ENCODE peak calls at places on chromosome 14, in nine cellular contexts. One of them, this sample, is unnamed.

GRCh38 chr14:61420326-61420725 is 98.9 kb downstream of the PRKCH start:
- DNase-seq in posterior cingulate gyrus: no peak
- DNase-seq in stimulated activated effector memory CD8-positive, alpha-beta T cell treated with anti-CD3 and anti-CD28 coated beads, Interleukin-12 subunit alpha, Interleukin-12 subunit beta, amount 100 ng/mL, for 72 hours: no peak
- DNase-seq in cardiac fibroblast: peak; percentile 58
- DNase-seq in GM12865: no peak
- DNase-seq in M059J: peak; percentile 88
- DNase-seq in GM10248: no peak
- DNase-seq in fibroblast of mammary gland: no peak
- DNase-seq in tibial nerve: no peak
- DNase-seq in this sample: no peak

GRCh38 chr14:29462271-29462670 is 465.4 kb downstream of the PRKD1 start:
- DNase-seq in GM10248: no peak
- DNase-seq in fibroblast of mammary gland: no peak
- DNase-seq in M059J: no peak
- DNase-seq in cardiac fibroblast: no peak
- DNase-seq in GM12865: no peak
- DNase-seq in tibial nerve: no peak
- DNase-seq in posterior cingulate gyrus: no peak
- DNase-seq in stimulated activated effector memory CD8-positive, alpha-beta T cell treated with anti-CD3 and anti-CD28 coated beads, Interleukin-12 subunit alpha, Interleukin-12 subunit beta, amount 100 ng/mL, for 72 hours: no peak
- DNase-seq in this sample: no peak

GRCh38 chr14:94930690-94931089 is 160.8 kb upstream of the GSC start:
- DNase-seq in cardiac fibroblast: no peak
- DNase-seq in fibroblast of mammary gland: no peak
- DNase-seq in tibial nerve: no peak
- DNase-seq in GM12865: no peak
- DNase-seq in M059J: no peak
- DNase-seq in GM10248: no peak
- DNase-seq in posterior cingulate gyrus: no peak
- DNase-seq in stimulated activated effector memory CD8-positive, alpha-beta T cell treated with anti-CD3 and anti-CD28 coated beads, Interleukin-12 subunit alpha, Interleukin-12 subunit beta, amount 100 ng/mL, for 72 hours: no peak
- DNase-seq in this sample: no peak

GRCh38 chr14:105336477-105337287 is 22.1 kb downstream of the PACS2 start:
- DNase-seq in stimulated activated effector memory CD8-positive, alpha-beta T cell treated with anti-CD3 and anti-CD28 coated beads, Interleukin-12 subunit alpha, Interleukin-12 subunit beta, amount 100 ng/mL, for 72 hours: no peak
- DNase-seq in GM12865: no peak
- DNase-seq in M059J: no peak
- DNase-seq in cardiac fibroblast: no peak
- DNase-seq in GM10248: no peak
- DNase-seq in fibroblast of mammary gland: no peak
- DNase-seq in tibial nerve: no peak
- DNase-seq in posterior cingulate gyrus: no peak
- DNase-seq in this sample: no peak

GRCh38 chr14:88322505-88323085 is 474 bp downstream of the KCNK10 start:
- DNase-seq in posterior cingulate gyrus: peak; percentile 19
- DNase-seq in stimulated activated effector memory CD8-positive, alpha-beta T cell treated with anti-CD3 and anti-CD28 coated beads, Interleukin-12 subunit alpha, Interleukin-12 subunit beta, amount 100 ng/mL, for 72 hours: no peak
- DNase-seq in M059J: no peak
- DNase-seq in tibial nerve: no peak
- DNase-seq in cardiac fibroblast: peak; percentile 13
- DNase-seq in GM10248: peak; percentile 16
- DNase-seq in GM12865: no peak
- DNase-seq in fibroblast of mammary gland: no peak
- DNase-seq in this sample: no peak

GRCh38 chr14:62117010-62117717 is 354.9 kb downstream of the SNAPC1 start:
- DNase-seq in GM12865: peak; percentile 73
- DNase-seq in GM10248: peak; percentile 70
- DNase-seq in posterior cingulate gyrus: peak; percentile 84
- DNase-seq in stimulated activated effector memory CD8-positive, alpha-beta T cell treated with anti-CD3 and anti-CD28 coated beads, Interleukin-12 subunit alpha, Interleukin-12 subunit beta, amount 100 ng/mL, for 72 hours: peak; percentile 14
- DNase-seq in M059J: no peak
- DNase-seq in cardiac fibroblast: peak; percentile 56
- DNase-seq in fibroblast of mammary gland: peak; percentile 30
- DNase-seq in tibial nerve: no peak
- DNase-seq in this sample: peak; percentile 41

GRCh38 chr14:61153914-61154545 is 127.1 kb downstream of the TMEM30B start:
- DNase-seq in posterior cingulate gyrus: no peak
- DNase-seq in cardiac fibroblast: no peak
- DNase-seq in tibial nerve: no peak
- DNase-seq in M059J: no peak
- DNase-seq in GM12865: no peak
- DNase-seq in stimulated activated effector memory CD8-positive, alpha-beta T cell treated with anti-CD3 and anti-CD28 coated beads, Interleukin-12 subunit alpha, Interleukin-12 subunit beta, amount 100 ng/mL, for 72 hours: no peak
- DNase-seq in GM10248: no peak
- DNase-seq in fibroblast of mammary gland: no peak
- DNase-seq in this sample: no peak

GRCh38 chr14:104973215-104974145 is 4.7 kb downstream of the AHNAK2 start:
- DNase-seq in tibial nerve: peak; percentile 64
- DNase-seq in posterior cingulate gyrus: no peak
- DNase-seq in fibroblast of mammary gland: peak; percentile 95
- DNase-seq in M059J: peak; percentile 95
- DNase-seq in cardiac fibroblast: peak; percentile 96
- DNase-seq in GM10248: no peak
- DNase-seq in GM12865: no peak
- DNase-seq in stimulated activated effector memory CD8-positive, alpha-beta T cell treated with anti-CD3 and anti-CD28 coated beads, Interleukin-12 subunit alpha, Interleukin-12 subunit beta, amount 100 ng/mL, for 72 hours: no peak
- DNase-seq in this sample: no peak

GRCh38 chr14:103334644-103335603 is 887 bp downstream of the EIF5 start:
- DNase-seq in M059J: peak; percentile 62
- DNase-seq in GM10248: peak; percentile 71
- DNase-seq in cardiac fibroblast: peak; percentile 63
- DNase-seq in GM12865: peak; percentile 67
- DNase-seq in tibial nerve: peak; percentile 33
- DNase-seq in stimulated activated effector memory CD8-positive, alpha-beta T cell treated with anti-CD3 and anti-CD28 coated beads, Interleukin-12 subunit alpha, Interleukin-12 subunit beta, amount 100 ng/mL, for 72 hours: peak; percentile 63
- DNase-seq in fibroblast of mammary gland: peak; percentile 74
- DNase-seq in posterior cingulate gyrus: peak; percentile 60
- DNase-seq in this sample: peak; percentile 77

GRCh38 chr14:32413967-32414640 is 85.0 kb downstream of the AKAP6 start:
- DNase-seq in posterior cingulate gyrus: no peak
- DNase-seq in stimulated activated effector memory CD8-positive, alpha-beta T cell treated with anti-CD3 and anti-CD28 coated beads, Interleukin-12 subunit alpha, Interleukin-12 subunit beta, amount 100 ng/mL, for 72 hours: no peak
- DNase-seq in fibroblast of mammary gland: no peak
- DNase-seq in GM10248: no peak
- DNase-seq in M059J: no peak
- DNase-seq in cardiac fibroblast: no peak
- DNase-seq in GM12865: no peak
- DNase-seq in tibial nerve: no peak
- DNase-seq in this sample: no peak

GRCh38 chr14:90518941-90519256 is 122.1 kb downstream of the CALM1 start:
- DNase-seq in M059J: no peak
- DNase-seq in cardiac fibroblast: peak; percentile 41
- DNase-seq in tibial nerve: no peak
- DNase-seq in GM12865: peak; percentile 53
- DNase-seq in stimulated activated effector memory CD8-positive, alpha-beta T cell treated with anti-CD3 and anti-CD28 coated beads, Interleukin-12 subunit alpha, Interleukin-12 subunit beta, amount 100 ng/mL, for 72 hours: peak; percentile 35
- DNase-seq in GM10248: peak; percentile 68
- DNase-seq in fibroblast of mammary gland: peak; percentile 28
- DNase-seq in posterior cingulate gyrus: no peak
- DNase-seq in this sample: no peak

GRCh38 chr14:106556665-106557289 is 1030.4 kb downstream of the TMEM121 start:
- DNase-seq in GM10248: peak; percentile 45
- DNase-seq in tibial nerve: no peak
- DNase-seq in GM12865: peak; percentile 55
- DNase-seq in fibroblast of mammary gland: no peak
- DNase-seq in cardiac fibroblast: peak; percentile 4
- DNase-seq in posterior cingulate gyrus: no peak
- DNase-seq in stimulated activated effector memory CD8-positive, alpha-beta T cell treated with anti-CD3 and anti-CD28 coated beads, Interleukin-12 subunit alpha, Interleukin-12 subunit beta, amount 100 ng/mL, for 72 hours: peak; percentile 83
- DNase-seq in M059J: peak; percentile 10
- DNase-seq in this sample: no peak

GRCh38 chr14:95471526-95472304 is 44.7 kb downstream of the SYNE3 start:
- DNase-seq in fibroblast of mammary gland: no peak
- DNase-seq in GM10248: no peak
- DNase-seq in cardiac fibroblast: no peak
- DNase-seq in tibial nerve: no peak
- DNase-seq in M059J: no peak
- DNase-seq in posterior cingulate gyrus: no peak
- DNase-seq in GM12865: no peak
- DNase-seq in stimulated activated effector memory CD8-positive, alpha-beta T cell treated with anti-CD3 and anti-CD28 coated beads, Interleukin-12 subunit alpha, Interleukin-12 subunit beta, amount 100 ng/mL, for 72 hours: no peak
- DNase-seq in this sample: no peak

GRCh38 chr14:99035712-99036593 is 236.0 kb downstream of the BCL11B start:
- DNase-seq in M059J: peak; percentile 85
- DNase-seq in stimulated activated effector memory CD8-positive, alpha-beta T cell treated with anti-CD3 and anti-CD28 coated beads, Interleukin-12 subunit alpha, Interleukin-12 subunit beta, amount 100 ng/mL, for 72 hours: no peak
- DNase-seq in GM10248: no peak
- DNase-seq in cardiac fibroblast: peak; percentile 50
- DNase-seq in GM12865: no peak
- DNase-seq in posterior cingulate gyrus: no peak
- DNase-seq in tibial nerve: peak; percentile 63
- DNase-seq in fibroblast of mammary gland: peak; percentile 90
- DNase-seq in this sample: peak; percentile 48

GRCh38 chr14:75267141-75267601 is 11.5 kb upstream of the FOS start:
- DNase-seq in posterior cingulate gyrus: no peak
- DNase-seq in GM12865: no peak
- DNase-seq in stimulated activated effector memory CD8-positive, alpha-beta T cell treated with anti-CD3 and anti-CD28 coated beads, Interleukin-12 subunit alpha, Interleukin-12 subunit beta, amount 100 ng/mL, for 72 hours: no peak
- DNase-seq in tibial nerve: no peak
- DNase-seq in cardiac fibroblast: peak; percentile 70
- DNase-seq in GM10248: no peak
- DNase-seq in M059J: peak; percentile 36
- DNase-seq in fibroblast of mammary gland: no peak
- DNase-seq in this sample: no peak

GRCh38 chr14:38065101-38065762 is 142.5 kb upstream of the SSTR1 start:
- DNase-seq in fibroblast of mammary gland: no peak
- DNase-seq in tibial nerve: no peak
- DNase-seq in posterior cingulate gyrus: no peak
- DNase-seq in stimulated activated effector memory CD8-positive, alpha-beta T cell treated with anti-CD3 and anti-CD28 coated beads, Interleukin-12 subunit alpha, Interleukin-12 subunit beta, amount 100 ng/mL, for 72 hours: no peak
- DNase-seq in GM12865: peak; percentile 0
- DNase-seq in cardiac fibroblast: no peak
- DNase-seq in M059J: peak; percentile 43
- DNase-seq in GM10248: no peak
- DNase-seq in this sample: no peak

GRCh38 chr14:102986810-102987579 is 64.5 kb downstream of the AMN start:
- DNase-seq in cardiac fibroblast: peak; percentile 85
- DNase-seq in M059J: no peak
- DNase-seq in fibroblast of mammary gland: peak; percentile 81
- DNase-seq in GM12865: no peak
- DNase-seq in posterior cingulate gyrus: no peak
- DNase-seq in stimulated activated effector memory CD8-positive, alpha-beta T cell treated with anti-CD3 and anti-CD28 coated beads, Interleukin-12 subunit alpha, Interleukin-12 subunit beta, amount 100 ng/mL, for 72 hours: no peak
- DNase-seq in tibial nerve: no peak
- DNase-seq in GM10248: no peak
- DNase-seq in this sample: no peak

GRCh38 chr14:65709576-65709975 is 297.0 kb downstream of the FUT8 start:
- DNase-seq in GM10248: no peak
- DNase-seq in posterior cingulate gyrus: no peak
- DNase-seq in GM12865: no peak
- DNase-seq in stimulated activated effector memory CD8-positive, alpha-beta T cell treated with anti-CD3 and anti-CD28 coated beads, Interleukin-12 subunit alpha, Interleukin-12 subunit beta, amount 100 ng/mL, for 72 hours: no peak
- DNase-seq in cardiac fibroblast: peak; percentile 6
- DNase-seq in fibroblast of mammary gland: peak; percentile 12
- DNase-seq in M059J: peak; percentile 9
- DNase-seq in tibial nerve: no peak
- DNase-seq in this sample: no peak